ENCODE peak calls at places on chromosome 6, in ten cellular contexts. V is naive thymus-derived CD8-positive, alpha-beta T cell; D is brain microvascular endothelial cell; C is GM23248; G is NAMALWA; O is left ventricle myocardium superior; X is EH; I is amniotic stem cell; K is activated T-cell treated with anti-CD3 and anti-CD28 coated beads for 48 hours; M is T-cell. T is an unnamed sample.

GRCh38 chr6:14734052-14734415 is 511.8 kb upstream of the JARID2 start:
- DNase-seq in I (no peak), D (no peak), K (no peak), X (no peak), C (no peak), G (no peak), M (no peak), O (no peak), V (no peak), T (no peak)

GRCh38 chr6:139376604-139377218 is 2.3 kb upstream of the CITED2 start:
- DNase-seq in V (no peak), K (no peak), C (peak), D (no peak), M (no peak), X (peak), G (no peak), I (no peak), O (no peak), T (no peak)

GRCh38 chr6:13662651-13663334 is 47.7 kb downstream of the NOL7 start:
- DNase-seq in O (no peak), D (no peak), K (no peak), C (no peak), I (no peak), X (no peak), M (no peak), G (no peak), V (no peak), T (no peak)

GRCh38 chr6:40588480-40588879 is 1.3 kb upstream of the LRFN2 start:
- DNase-seq in D (no peak), K (no peak), G (no peak), V (no peak), M (no peak), C (no peak), O (no peak), X (no peak), I (no peak), T (no peak)

GRCh38 chr6:170295519-170296422 is 4.9 kb upstream of the DLL1 start:
- DNase-seq in C (peak), X (no peak), D (no peak), I (no peak), M (no peak), O (no peak), G (peak), K (peak), V (peak), T (peak)

GRCh38 chr6:168165373-168165772 is 86.4 kb upstream of the FRMD1 start:
- DNase-seq in M (no peak), I (no peak), V (no peak), C (peak), X (peak), G (no peak), D (no peak), K (no peak), O (no peak), T (no peak)

GRCh38 chr6:154888896-154889295 is 106.2 kb upstream of the TIAM2 start:
- DNase-seq in V (no peak), D (no peak), G (no peak), X (no peak), I (no peak), M (no peak), K (no peak), O (no peak), C (no peak), T (no peak)

GRCh38 chr6:51299649-51300380 is 481.1 kb downstream of the TFAP2B start:
- DNase-seq in G (no peak), I (no peak), X (no peak), C (no peak), O (no peak), K (no peak), V (no peak), D (no peak), M (no peak), T (no peak)

GRCh38 chr6:51352506-51353029 is 533.9 kb downstream of the TFAP2B start:
- DNase-seq in M (no peak), G (no peak), K (no peak), I (no peak), O (no peak), D (no peak), C (no peak), X (no peak), V (no peak), T (no peak)